ENCODE peak calls at places on chromosomes 3 and 15, in ten cellular contexts. K, J, E, C, D, G, U, Z, O and R are unnamed samples.

GRCh38 chr3:122085666-122086065 is 30.5 kb downstream of the CD86 start:
- DNase-seq in C (no peak), O (no peak), K (no peak), D (no peak), E (no peak), Z (no peak), J (no peak), U (no peak), G (no peak), R (no peak)

GRCh38 chr3:110752307-110752706 is 319.3 kb upstream of the NECTIN3 start:
- DNase-seq in G (no peak), U (no peak), E (no peak), O (no peak), D (no peak), K (no peak), Z (no peak), C (peak), J (no peak), R (no peak)

GRCh38 chr3:195124378-195124985 is 146.5 kb downstream of the XXYLT1 start:
- DNase-seq in O (no peak), U (no peak), C (no peak), G (no peak), D (no peak), K (no peak), Z (no peak), E (no peak), J (no peak), R (no peak)

GRCh38 chr3:41893977-41894376 is 67.9 kb downstream of the ULK4 start:
- DNase-seq in D (no peak), U (peak), E (peak), K (peak), O (no peak), C (peak), Z (no peak), G (peak), J (no peak), R (no peak)

GRCh38 chr3:188153949-188154757 is at the start of gene LPP:
- DNase-seq in C (peak), K (peak), U (peak), D (peak), Z (peak), G (peak), J (peak), E (peak), O (no peak), R (no peak)

GRCh38 chr3:194352631-194353290 is 1.6 kb upstream of the CPN2 start:
- DNase-seq in O (no peak), U (no peak), Z (no peak), G (no peak), E (no peak), C (no peak), D (no peak), J (no peak), K (no peak), R (no peak)

GRCh38 chr15:76163429-76164020 is 103.7 kb downstream of the TMEM266 start:
- DNase-seq in O (no peak), J (peak), E (no peak), Z (no peak), G (no peak), D (no peak), K (peak), U (peak), C (peak), R (peak)

GRCh38 chr3:113222412-113223086 is 11.2 kb downstream of the BOC start:
- DNase-seq in G (no peak), O (no peak), C (no peak), E (no peak), J (no peak), Z (no peak), U (no peak), D (no peak), K (peak), R (no peak)

GRCh38 chr3:98483626-98484025 is 13.9 kb upstream of the OR5K2 start:
- DNase-seq in U (no peak), O (no peak), E (no peak), D (no peak), K (no peak), Z (no peak), G (no peak), J (no peak), C (peak), R (no peak)

GRCh38 chr3:125110016-125110875 is 54.4 kb upstream of the HEG1 start:
- DNase-seq in C (peak), J (no peak), O (no peak), Z (no peak), D (no peak), K (no peak), E (no peak), U (peak), G (no peak), R (peak)

GRCh38 chr3:27993061-27993460 is 248.4 kb upstream of the CMC1 start:
- DNase-seq in C (no peak), J (no peak), U (no peak), E (no peak), D (no peak), G (no peak), O (no peak), Z (no peak), K (no peak), R (no peak)

GRCh38 chr3:13574083-13574797 is 25.3 kb downstream of the FBLN2 start:
- DNase-seq in G (no peak), Z (no peak), J (no peak), O (no peak), C (no peak), K (no peak), U (no peak), E (no peak), D (peak), R (no peak)

GRCh38 chr3:32106929-32107362 is 526 bp downstream of the GPD1L start:
- DNase-seq in Z (no peak), U (peak), K (peak), O (no peak), E (peak), G (no peak), J (peak), C (peak), D (no peak), R (no peak)

GRCh38 chr3:102536479-102536878 is 101.7 kb downstream of the ZPLD1 start:
- DNase-seq in E (no peak), K (no peak), Z (no peak), C (peak), G (peak), U (peak), D (no peak), O (no peak), J (no peak), R (no peak)

GRCh38 chr15:75454471-75455418 is 3.3 kb upstream of the SIN3A start:
- DNase-seq in J (peak), E (peak), C (peak), G (peak), K (peak), O (peak), Z (peak), D (peak), U (no peak), R (no peak)

GRCh38 chr3:189148090-189148507 is 23.7 kb upstream of the TPRG1 start:
- DNase-seq in K (peak), G (peak), Z (peak), D (peak), J (no peak), O (no peak), U (peak), C (peak), E (peak), R (peak)

GRCh38 chr15:92809880-92810361 is 90.2 kb upstream of the CHD2 start:
- DNase-seq in O (no peak), J (no peak), G (peak), U (peak), E (peak), K (peak), Z (no peak), D (no peak), C (no peak), R (no peak)

GRCh38 chr15:35737521-35737920 is 191.6 kb upstream of the DPH6 start:
- DNase-seq in K (no peak), D (no peak), Z (no peak), G (no peak), O (no peak), J (no peak), E (no peak), U (no peak), C (peak), R (no peak)

GRCh38 chr3:151347432-151347831 is 18.1 kb upstream of the P2RY13 start:
- DNase-seq in Z (no peak), O (no peak), G (no peak), E (no peak), D (no peak), U (no peak), K (no peak), C (no peak), J (no peak), R (no peak)

GRCh38 chr3:42703695-42704025 is 1.1 kb upstream of the HHATL start:
- DNase-seq in J (no peak), K (no peak), U (no peak), G (no peak), D (no peak), Z (no peak), C (no peak), O (no peak), E (peak), R (no peak)

GRCh38 chr3:49940667-49941249 is 808 bp downstream of the RBM6 start:
- DNase-seq in U (no peak), C (no peak), G (no peak), D (no peak), J (no peak), K (no peak), E (no peak), O (no peak), Z (no peak), R (no peak)

GRCh38 chr3:35932995-35933394 is 293.7 kb downstream of the ARPP21 start:
- DNase-seq in Z (no peak), G (no peak), D (no peak), J (no peak), O (no peak), U (peak), C (peak), E (no peak), K (no peak), R (peak)

GRCh38 chr3:33440328-33440577 is at the start of gene UBP1:
- DNase-seq in U (no peak), E (no peak), J (peak), C (no peak), G (no peak), K (peak), O (no peak), D (no peak), Z (no peak), R (no peak)

GRCh38 chr3:153216928-153217327 is 54.9 kb downstream of the RAP2B start:
- DNase-seq in C (no peak), J (no peak), U (no peak), D (no peak), O (no peak), Z (no peak), K (no peak), E (no peak), G (no peak), R (no peak)

GRCh38 chr15:77621847-77622211 is 10.9 kb downstream of the LINGO1 start:
- DNase-seq in J (no peak), U (no peak), O (no peak), Z (no peak), G (no peak), E (no peak), D (no peak), K (no peak), C (no peak), R (no peak)

GRCh38 chr3:171108066-171108465 is 81.5 kb upstream of the SLC2A2 start:
- DNase-seq in C (peak), J (no peak), Z (no peak), G (no peak), K (no peak), O (no peak), D (no peak), E (no peak), U (no peak), R (no peak)

GRCh38 chr15:39631357-39631756 is 50.5 kb downstream of the THBS1 start:
- DNase-seq in U (no peak), D (no peak), K (no peak), E (no peak), Z (no peak), O (no peak), C (no peak), G (no peak), J (no peak), R (no peak)

GRCh38 chr3:87575538-87575937 is 299.2 kb upstream of the POU1F1 start:
- DNase-seq in U (no peak), E (peak), J (no peak), C (no peak), G (no peak), Z (no peak), D (no peak), K (no peak), O (no peak), R (no peak)

GRCh38 chr15:86079491-86080266 is at the start of gene AGBL1:
- DNase-seq in J (peak), Z (no peak), G (no peak), E (no peak), D (no peak), C (no peak), K (no peak), U (no peak), O (no peak), R (no peak)

DNA sequence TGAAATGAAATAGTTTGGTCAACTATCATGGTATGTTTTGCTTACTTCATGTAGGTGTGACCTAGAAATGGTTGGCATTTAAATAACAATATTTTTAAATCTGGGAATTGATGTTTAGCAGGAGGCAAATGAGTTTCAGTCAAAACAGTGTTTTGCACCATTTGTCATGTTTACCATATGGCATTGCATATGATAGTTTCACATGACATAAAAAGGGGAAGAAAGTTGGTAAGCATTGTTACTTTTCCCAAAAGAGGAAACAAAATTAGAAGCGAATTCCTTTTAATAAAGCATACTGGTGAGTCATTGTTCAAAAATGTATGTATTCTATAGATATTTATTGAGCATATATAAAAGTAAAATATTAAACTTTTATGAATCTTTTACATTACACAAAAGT is 2.3 kb downstream of the RNF13 start:
- DNase-seq in G (no peak), D (no peak), C (no peak), Z (no peak), J (no peak), U (no peak), K (no peak), E (no peak), O (no peak), R (no peak)
- H3K4me3 ChIP-seq in G (no peak), D (no peak), C (peak), Z (no peak), J (peak), U (no peak), K (no peak), E (no peak), O (peak), R (no peak)

GRCh38 chr3:47228088-47228487 is 54.5 kb downstream of the KIF9 start:
- DNase-seq in C (peak), K (no peak), D (no peak), J (no peak), Z (no peak), U (peak), E (no peak), G (no peak), O (no peak), R (no peak)

GRCh38 chr3:47225310-47225906 is 57.2 kb downstream of the KIF9 start:
- DNase-seq in G (no peak), O (no peak), J (no peak), E (no peak), Z (no peak), U (peak), C (peak), K (no peak), D (no peak), R (peak)

GRCh38 chr3:47227678-47228077 is 54.9 kb downstream of the KIF9 start:
- DNase-seq in Z (no peak), D (no peak), O (no peak), J (no peak), G (no peak), U (no peak), E (no peak), C (peak), K (no peak), R (no peak)
- H3K4me3 ChIP-seq in Z (no peak), D (no peak), O (no peak), J (no peak), G (no peak), U (no peak), E (no peak), C (no peak), K (no peak), R (no peak)

GRCh38 chr3:77348244-77348855 is 308.5 kb downstream of the ROBO2 start:
- DNase-seq in C (no peak), G (no peak), Z (no peak), O (no peak), D (no peak), E (peak), J (no peak), K (no peak), U (peak), R (no peak)
- H3K4me3 ChIP-seq in C (no peak), G (no peak), Z (no peak), O (no peak), D (no peak), E (no peak), J (no peak), K (no peak), U (no peak), R (no peak)

GRCh38 chr15:80071652-80072051 is 12.2 kb downstream of the ZFAND6 start:
- DNase-seq in G (no peak), K (no peak), E (no peak), J (no peak), U (no peak), D (no peak), Z (no peak), C (no peak), O (no peak), R (no peak)
- H3K4me3 ChIP-seq in G (no peak), K (no peak), E (no peak), J (peak), U (no peak), D (no peak), Z (peak), C (peak), O (no peak), R (no peak)

GRCh38 chr15:83109532-83109931 is 2.1 kb downstream of the TM6SF1 start:
- DNase-seq in U (no peak), O (no peak), E (no peak), C (no peak), J (no peak), K (no peak), G (no peak), D (no peak), Z (no peak), R (no peak)

GRCh38 chr15:83107841-83108181 is 366 bp downstream of the TM6SF1 start:
- DNase-seq in D (no peak), Z (no peak), E (no peak), C (no peak), J (no peak), U (no peak), O (no peak), G (no peak), K (no peak), R (no peak)

GRCh38 chr15:83110361-83110760 is 2.9 kb downstream of the TM6SF1 start:
- DNase-seq in C (no peak), U (no peak), D (no peak), O (no peak), K (no peak), J (no peak), Z (no peak), G (no peak), E (no peak), R (no peak)

GRCh38 chr15:83106994-83107840 is at the start of gene TM6SF1:
- DNase-seq in J (peak), U (no peak), C (no peak), E (peak), O (no peak), G (no peak), Z (peak), D (no peak), K (no peak), R (no peak)

GRCh38 chr15:83108266-83109219 is 1.1 kb downstream of the TM6SF1 start:
- DNase-seq in J (peak), O (no peak), E (peak), Z (peak), K (no peak), U (peak), D (no peak), G (no peak), C (peak), R (no peak)
- H3K4me3 ChIP-seq in J (peak), O (peak), E (peak), Z (peak), K (no peak), U (peak), D (peak), G (no peak), C (peak), R (peak)

GRCh38 chr3:481680-482079 is 285.1 kb downstream of the CHL1 start:
- DNase-seq in G (no peak), K (no peak), O (no peak), D (no peak), U (peak), Z (no peak), C (no peak), E (no peak), J (no peak), R (no peak)
- H3K4me3 ChIP-seq in G (no peak), K (no peak), O (no peak), D (no peak), U (no peak), Z (no peak), C (no peak), E (no peak), J (no peak), R (no peak)